ENCODE peak calls at places on chromosome 15, in ten cellular contexts. F is T-cell; B is stromal cell of bone marrow; N is GM10248; O is left ventricle myocardium superior; K is stimulated activated naive CD8-positive, alpha-beta T cell treated with anti-CD3 and anti-CD28 coated beads, Interleukin-15, amount 100 ng/mL, for 72 hours; S is GM04504; U is left ventricle myocardium inferior; I is head of caudate nucleus; J is AG08396. E is an unnamed sample.

GRCh38 chr15:39075311-39075710 is 505.6 kb upstream of the THBS1 start:
- DNase-seq in F (no peak), B (peak; percentile 18), N (no peak), O (no peak), K (no peak), S (peak; percentile 46), U (no peak), I (no peak), J (no peak), E (no peak)

GRCh38 chr15:23645379-23646164 is 2.1 kb downstream of the MAGEL2 start:
- DNase-seq in F (no peak), B (no peak), N (no peak), O (no peak), K (no peak), S (no peak), U (no peak), I (no peak), J (no peak), E (no peak)

GRCh38 chr15:96888764-96889163 is 558.3 kb downstream of the NR2F2 start:
- DNase-seq in F (no peak), B (no peak), N (no peak), O (no peak), K (no peak), S (no peak), U (no peak), I (no peak), J (no peak), E (no peak)

GRCh38 chr15:98801234-98801561 is 152.9 kb downstream of the IGF1R start:
- DNase-seq in F (no peak), B (no peak), N (no peak), O (no peak), K (no peak), S (no peak), U (no peak), I (peak; percentile 71), J (no peak), E (peak; percentile 96)

GRCh38 chr15:74307827-74308642 is 59.4 kb downstream of the CYP11A1 start:
- DNase-seq in F (no peak), B (peak; percentile 40), N (peak; percentile 70), O (peak; percentile 43), K (peak; percentile 47), S (no peak), U (no peak), I (peak; percentile 53), J (peak; percentile 79), E (no peak)

GRCh38 chr15:82113116-82113715 is 67.4 kb upstream of the MEX3B start:
- DNase-seq in F (no peak), B (no peak), N (no peak), O (no peak), K (no peak), S (no peak), U (no peak), I (no peak), J (no peak), E (no peak)

GRCh38 chr15:40103124-40103858 is 5.4 kb downstream of the BMF start:
- DNase-seq in F (no peak), B (no peak), N (no peak), O (peak; percentile 91), K (no peak), S (peak; percentile 76), U (peak; percentile 83), I (peak; percentile 82), J (peak; percentile 76), E (peak; percentile 78)

GRCh38 chr15:35548435-35548834 is 2.5 kb upstream of the DPH6 start:
- DNase-seq in F (no peak), B (no peak), N (no peak), O (no peak), K (no peak), S (no peak), U (no peak), I (no peak), J (no peak), E (no peak)

GRCh38 chr15:58952751-58953150 is 19.3 kb upstream of the SLTM start:
- DNase-seq in F (no peak), B (no peak), N (no peak), O (no peak), K (no peak), S (no peak), U (no peak), I (no peak), J (no peak), E (no peak)

GRCh38 chr15:89898628-89899302 is 5.0 kb upstream of the AP3S2 start:
- DNase-seq in F (peak; percentile 8), B (no peak), N (peak; percentile 78), O (no peak), K (peak; percentile 59), S (peak; percentile 18), U (no peak), I (peak; percentile 43), J (peak; percentile 59), E (peak; percentile 30)

GRCh38 chr15:69692342-69692741 is 239.7 kb downstream of the RPLP1 start:
- DNase-seq in F (no peak), B (no peak), N (no peak), O (no peak), K (no peak), S (no peak), U (no peak), I (no peak), J (no peak), E (no peak)

GRCh38 chr15:67048281-67049279 is 16.8 kb upstream of the SMAD3 start:
- DNase-seq in F (no peak), B (peak; percentile 40), N (no peak), O (peak; percentile 40), K (no peak), S (no peak), U (peak; percentile 22), I (no peak), J (peak; percentile 79), E (no peak)

GRCh38 chr15:96349034-96349932 is 18.8 kb downstream of the NR2F2 start:
- DNase-seq in F (no peak), B (no peak), N (no peak), O (no peak), K (no peak), S (no peak), U (no peak), I (no peak), J (no peak), E (no peak)

GRCh38 chr15:73782339-73782979 is 29.3 kb upstream of the INSYN1 start:
- DNase-seq in F (no peak), B (no peak), N (no peak), O (no peak), K (no peak), S (no peak), U (no peak), I (no peak), J (no peak), E (no peak)

GRCh38 chr15:101474983-101475382 is 14.5 kb downstream of the PCSK6 start:
- DNase-seq in F (no peak), B (no peak), N (no peak), O (no peak), K (no peak), S (no peak), U (no peak), I (no peak), J (no peak), E (no peak)

GRCh38 chr15:78264304-78265136 is at the start of gene DNAJA4:
- DNase-seq in F (peak; percentile 60), B (no peak), N (peak; percentile 72), O (peak; percentile 80), K (peak; percentile 71), S (no peak), U (peak; percentile 69), I (peak; percentile 63), J (peak; percentile 50), E (peak; percentile 53)

GRCh38 chr15:62457100-62457499 is 292.0 kb upstream of the C2CD4B start:
- DNase-seq in F (no peak), B (no peak), N (no peak), O (peak; percentile 45), K (no peak), S (no peak), U (no peak), I (no peak), J (no peak), E (no peak)

GRCh38 chr15:80533934-80534333 is 129.8 kb downstream of the ARNT2 start:
- DNase-seq in F (no peak), B (no peak), N (no peak), O (no peak), K (no peak), S (peak; percentile 62), U (no peak), I (no peak), J (no peak), E (no peak)

GRCh38 chr15:81338422-81339007 is 14.6 kb upstream of the STARD5 start:
- DNase-seq in F (no peak), B (peak; percentile 92), N (no peak), O (peak; percentile 47), K (no peak), S (peak; percentile 94), U (peak; percentile 47), I (no peak), J (peak; percentile 42), E (no peak)

GRCh38 chr15:74320358-74321247 is 46.8 kb downstream of the CYP11A1 start:
- DNase-seq in F (no peak), B (peak; percentile 32), N (peak; percentile 50), O (peak; percentile 76), K (peak; percentile 26), S (no peak), U (peak; percentile 61), I (peak; percentile 61), J (peak; percentile 44), E (no peak)

GRCh38 chr15:57537072-57537471 is 54.6 kb upstream of the MYZAP start:
- DNase-seq in F (no peak), B (peak; percentile 84), N (no peak), O (no peak), K (no peak), S (peak; percentile 73), U (no peak), I (no peak), J (peak; percentile 65), E (no peak)

GRCh38 chr15:44066211-44066827 is 128.8 kb downstream of the FRMD5 start:
- DNase-seq in F (no peak), B (peak; percentile 50), N (peak; percentile 52), O (no peak), K (peak; percentile 49), S (peak; percentile 46), U (no peak), I (peak; percentile 16), J (peak; percentile 30), E (peak; percentile 59)

E was measured in putamen.